ENCODE peak calls at places on chromosomes 7 and 10, in ten cellular contexts. K is cardiac muscle cell, A is ascending aorta, Y is aorta, V is iPS DF 6.9, R is right lobe of liver, T is IMR-90, D is right cardiac atrium, P is heart right ventricle, B is transverse colon. X is an unnamed sample. For H3K9me3, the result is how much of the 10 kb centered on the place peaks cover.

GRCh38 chr10:119292968-119293367 is 85.6 kb downstream of the GRK5 start:
- DNase-seq in K (no peak), A (no peak), Y (no peak), V (no peak), R (no peak), T (no peak), D (no peak), P (no peak), B (no peak), X (no peak)

GRCh38 chr10:98485959-98486358 is 39.2 kb upstream of the HPS1 start:
- DNase-seq in K (peak), A (no peak), Y (no peak), V (no peak), R (no peak), T (peak), D (no peak), P (no peak), B (no peak), X (no peak)

GRCh38 chr10:33248638-33249037 is 85.8 kb downstream of the NRP1 start:
- DNase-seq in K (peak), A (no peak), Y (no peak), V (no peak), R (no peak), T (peak), D (no peak), P (no peak), B (no peak), X (peak)

GRCh38 chr7:135923700-135924261 is 53.4 kb downstream of the MTPN start:
- DNase-seq in K (peak), A (no peak), Y (no peak), V (no peak), R (no peak), T (peak), D (no peak), P (no peak), B (no peak), X (no peak)

GRCh38 chr10:92591550-92592140 is 1.3 kb upstream of the KIF11 start:
- DNase-seq in K (peak), A (peak), Y (peak), V (peak), R (peak), T (peak), D (peak), P (peak), B (peak), X (peak)

GRCh38 chr10:79111427-79111826 is 42.7 kb downstream of the ZMIZ1 start:
- DNase-seq in K (no peak), A (no peak), Y (no peak), V (no peak), R (no peak), T (peak), D (no peak), P (no peak), B (no peak), X (no peak)

GRCh38 chr7:27576360-27576944 is 86.2 kb downstream of the HIBADH start:
- DNase-seq in K (peak), A (no peak), Y (no peak), V (peak), R (no peak), T (peak), D (no peak), P (no peak), B (no peak), X (no peak)

GRCh38 chr10:29389935-29390334 is 101.1 kb downstream of the LYZL1 start:
- DNase-seq in K (no peak), A (no peak), Y (no peak), V (no peak), R (no peak), T (peak), D (no peak), P (no peak), B (no peak), X (no peak)

GRCh38 chr7:157476201-157476600 is 139.4 kb downstream of the DNAJB6 start:
- DNase-seq in K (no peak), A (no peak), Y (peak), V (no peak), R (peak), T (no peak), D (no peak), P (no peak), B (no peak), X (no peak)

GRCh38 chr7:28573751-28574295 is 161.5 kb downstream of the CREB5 start:
- DNase-seq in K (peak), A (no peak), Y (no peak), V (no peak), R (no peak), T (peak), D (no peak), P (no peak), B (no peak), X (no peak)

DNA sequence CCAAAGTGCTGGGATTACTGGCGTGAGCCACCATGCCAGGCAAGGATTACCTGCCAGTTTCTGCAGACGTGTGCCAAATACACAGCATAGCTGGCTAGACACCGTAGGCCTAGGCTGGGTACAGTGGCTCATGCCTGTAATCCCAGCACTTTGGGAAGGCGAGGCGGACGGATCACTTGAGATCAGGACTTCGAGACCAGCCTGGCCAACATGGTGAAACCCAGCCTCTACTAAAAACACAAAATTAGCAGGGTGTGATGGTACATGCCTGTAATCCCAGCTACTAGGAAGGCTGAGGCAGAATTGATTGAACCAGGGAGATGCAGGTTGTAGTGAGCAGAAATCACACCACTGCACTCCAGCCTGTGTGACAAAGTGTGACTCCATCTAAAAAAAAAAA is 868 bp downstream of the RFC2 start:
- DNase-seq in K (no peak), A (no peak), Y (no peak), V (no peak), R (no peak), T (no peak), D (no peak), P (no peak), B (no peak), X (no peak)
- H3K27ac ChIP-seq in K (no peak), A (no peak), Y (no peak), V (no peak), R (peak), T (peak), D (no peak), P (peak), B (peak), X (no peak)

DNA sequence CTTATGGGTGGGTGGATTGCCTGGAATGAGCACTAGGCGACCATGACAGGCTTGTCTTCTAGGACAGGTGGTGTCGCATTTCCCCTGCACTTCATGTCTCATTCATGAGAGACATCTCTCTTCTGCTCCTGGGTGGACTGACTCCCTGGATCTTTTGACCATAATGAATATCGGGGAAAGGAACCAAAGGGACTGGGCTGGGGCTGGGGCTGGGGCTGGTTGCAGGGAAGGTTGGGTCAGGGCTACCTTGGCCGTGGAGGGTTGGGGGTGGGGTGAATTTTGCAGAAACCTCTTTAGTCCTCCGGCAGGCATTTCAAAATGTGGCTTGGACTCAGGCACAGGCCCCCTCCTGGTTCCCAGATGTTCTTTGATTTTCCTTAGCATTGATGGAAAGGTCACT is 319.2 kb downstream of the ZNF716 start:
- DNase-seq in K (no peak), A (no peak), Y (no peak), V (no peak), R (no peak), T (no peak), D (no peak), P (no peak), B (no peak), X (no peak)
- H3K9me3 ChIP-seq in K (under half), A (under half), Y (under half), V (under half), R (under half), T (under half), D (under half), P (under half), B (under half), X (under half)

GRCh38 chr10:132684164-132684891 is 101.6 kb downstream of the NKX6-2 start:
- DNase-seq in K (no peak), A (no peak), Y (peak), V (no peak), R (peak), T (peak), D (peak), P (no peak), B (no peak), X (no peak)

GRCh38 chr10:132687893-132688579 is 97.9 kb downstream of the NKX6-2 start:
- DNase-seq in K (no peak), A (no peak), Y (peak), V (no peak), R (peak), T (no peak), D (peak), P (no peak), B (no peak), X (no peak)

GRCh38 chr10:132687181-132687892 is 98.6 kb downstream of the NKX6-2 start:
- DNase-seq in K (no peak), A (no peak), Y (peak), V (no peak), R (peak), T (no peak), D (peak), P (no peak), B (no peak), X (no peak)

GRCh38 chr10:132685921-132686680 is 99.8 kb downstream of the NKX6-2 start:
- DNase-seq in K (no peak), A (no peak), Y (peak), V (no peak), R (peak), T (no peak), D (peak), P (no peak), B (no peak), X (no peak)

DNA sequence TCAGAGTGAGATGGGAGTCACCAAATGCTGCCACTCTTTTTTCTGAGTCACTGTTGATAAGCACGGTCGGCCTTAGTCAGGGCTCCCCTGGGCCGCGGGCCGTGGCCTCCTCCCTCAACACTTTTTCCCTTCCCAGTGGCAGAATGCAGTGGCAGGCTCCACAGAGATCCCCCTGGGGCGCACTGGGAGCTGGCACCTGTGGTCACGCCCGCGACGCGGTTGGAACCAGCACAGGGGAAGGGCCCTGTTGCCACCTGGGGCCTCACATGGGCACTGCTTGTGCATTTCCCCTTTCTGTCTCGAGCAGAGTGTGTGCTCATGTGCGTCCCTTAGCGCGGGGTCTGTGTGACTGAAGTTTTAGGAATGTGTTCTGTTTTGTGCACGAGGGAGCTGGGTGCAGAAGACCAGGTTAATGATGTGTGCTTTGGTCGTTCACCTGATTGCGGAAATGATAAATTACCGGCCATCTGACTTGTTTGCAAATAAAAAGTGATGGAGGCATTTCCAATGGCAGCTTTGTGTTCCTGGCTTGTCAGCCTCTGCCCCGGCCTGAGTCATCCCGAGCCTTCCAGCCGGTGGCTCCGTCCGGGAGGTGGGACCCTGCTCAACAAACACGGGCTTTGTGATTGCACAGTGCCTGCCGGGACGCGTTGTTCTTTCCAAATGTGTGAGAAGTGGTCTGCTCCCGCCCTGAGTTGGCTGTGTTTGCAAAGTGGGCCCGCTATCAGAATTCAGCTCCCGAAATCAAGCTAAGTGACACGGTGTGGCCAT is 100.6 kb downstream of the NKX6-2 start:
- DNase-seq in K (peak), A (no peak), Y (peak), V (no peak), R (peak), T (peak), D (peak), P (no peak), B (peak), X (peak)
- H3K4me3 ChIP-seq in K (no peak), A (no peak), Y (no peak), V (no peak), R (no peak), T (no peak), D (no peak), P (no peak), B (no peak), X (no peak)

DNA sequence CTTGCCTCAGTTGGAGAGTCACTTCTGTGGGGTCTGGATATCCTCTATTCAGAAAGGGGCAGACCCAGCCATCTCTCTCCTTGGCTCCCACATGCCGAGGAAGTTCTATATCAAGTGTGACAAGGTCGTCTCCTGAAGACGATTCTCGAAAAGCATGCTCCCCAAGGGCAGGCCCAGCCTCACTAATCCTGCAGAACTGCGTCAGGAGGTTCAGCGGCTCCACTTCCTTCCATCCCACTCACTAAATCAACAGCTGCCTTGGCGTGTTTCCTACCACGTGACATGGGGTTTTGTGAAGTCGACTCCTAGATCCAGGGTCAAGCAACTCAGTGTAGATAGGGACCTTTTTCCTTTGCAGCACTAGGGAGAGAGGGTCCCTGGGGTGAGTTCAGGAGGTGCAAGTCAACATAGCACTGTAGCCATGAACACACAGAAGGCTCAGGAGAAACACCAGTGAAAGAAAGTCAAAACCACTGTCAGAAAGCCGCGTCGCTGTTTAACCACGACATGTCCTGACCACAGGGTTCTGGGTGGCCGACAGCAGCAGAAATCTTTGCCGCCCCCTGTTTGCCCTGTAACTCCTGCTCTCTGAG is 156.4 kb downstream of the PRPF18 start:
- DNase-seq in K (peak), A (no peak), Y (no peak), V (no peak), R (no peak), T (peak), D (no peak), P (peak), B (no peak), X (no peak)
- H3K27ac ChIP-seq in K (no peak), A (no peak), Y (no peak), V (no peak), R (no peak), T (no peak), D (no peak), P (no peak), B (no peak), X (no peak)

DNA sequence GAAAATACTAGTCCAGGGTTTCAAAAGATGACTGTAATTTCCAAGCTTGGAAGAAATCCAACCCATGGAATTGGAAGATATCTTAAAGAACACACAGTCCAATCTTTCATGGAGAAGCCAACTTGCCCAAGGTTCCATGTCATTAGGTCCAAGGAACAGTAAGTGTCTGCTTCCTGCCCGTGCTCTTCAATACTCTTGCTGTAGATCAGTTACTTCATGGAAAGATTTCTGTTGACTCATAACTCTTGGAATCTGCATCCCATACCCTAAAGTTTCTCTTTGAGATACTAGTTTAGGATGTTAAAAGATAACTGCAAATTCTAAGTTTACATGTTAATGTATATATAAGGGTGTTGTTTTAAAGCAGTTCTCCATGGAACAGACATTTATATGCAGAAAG is 127.9 kb upstream of the SLC13A1 start:
- DNase-seq in K (no peak), A (no peak), Y (no peak), V (no peak), R (no peak), T (no peak), D (no peak), P (no peak), B (no peak), X (no peak)
- H3K9me3 ChIP-seq in K (under half), A (under half), Y (under half), V (under half), R (under half), T (under half), D (under half), P (under half), B (under half), X (under half)

DNA sequence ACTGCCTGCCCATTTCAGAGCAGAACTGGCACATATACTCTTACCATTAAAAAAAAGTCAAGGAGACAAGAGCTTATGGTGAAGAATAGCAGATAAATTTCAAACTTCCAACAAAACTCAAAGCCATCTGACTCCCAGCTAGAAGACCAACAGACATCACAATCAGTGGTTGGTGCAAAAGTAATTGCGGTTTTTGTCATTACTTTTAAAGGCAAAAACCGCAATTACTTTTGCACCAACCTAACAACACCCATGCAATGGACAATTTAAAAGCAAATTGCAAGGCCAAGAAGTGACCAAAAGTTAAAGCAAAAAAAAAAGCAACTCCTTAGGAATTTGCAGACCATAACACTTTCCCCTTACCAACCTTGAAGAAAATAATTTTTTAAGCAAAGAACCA is 18.8 kb downstream of the GLI3 start:
- DNase-seq in K (no peak), A (no peak), Y (no peak), V (no peak), R (no peak), T (no peak), D (no peak), P (no peak), B (no peak), X (no peak)
- H3K4me3 ChIP-seq in K (no peak), A (no peak), Y (no peak), V (no peak), R (no peak), T (no peak), D (no peak), P (no peak), B (no peak), X (no peak)

GRCh38 chr7:37195388-37195787 is 253.3 kb downstream of the ELMO1 start:
- DNase-seq in K (no peak), A (no peak), Y (no peak), V (no peak), R (no peak), T (no peak), D (no peak), P (no peak), B (no peak), X (no peak)

GRCh38 chr7:37193775-37194135 is 254.9 kb downstream of the ELMO1 start:
- DNase-seq in K (no peak), A (no peak), Y (no peak), V (no peak), R (no peak), T (no peak), D (no peak), P (no peak), B (no peak), X (no peak)

GRCh38 chr7:37191797-37192196 is 256.9 kb downstream of the ELMO1 start:
- DNase-seq in K (no peak), A (no peak), Y (no peak), V (no peak), R (peak), T (no peak), D (no peak), P (no peak), B (no peak), X (no peak)

GRCh38 chr7:37194943-37195342 is 253.7 kb downstream of the ELMO1 start:
- DNase-seq in K (no peak), A (no peak), Y (no peak), V (no peak), R (no peak), T (no peak), D (no peak), P (no peak), B (no peak), X (no peak)

DNA sequence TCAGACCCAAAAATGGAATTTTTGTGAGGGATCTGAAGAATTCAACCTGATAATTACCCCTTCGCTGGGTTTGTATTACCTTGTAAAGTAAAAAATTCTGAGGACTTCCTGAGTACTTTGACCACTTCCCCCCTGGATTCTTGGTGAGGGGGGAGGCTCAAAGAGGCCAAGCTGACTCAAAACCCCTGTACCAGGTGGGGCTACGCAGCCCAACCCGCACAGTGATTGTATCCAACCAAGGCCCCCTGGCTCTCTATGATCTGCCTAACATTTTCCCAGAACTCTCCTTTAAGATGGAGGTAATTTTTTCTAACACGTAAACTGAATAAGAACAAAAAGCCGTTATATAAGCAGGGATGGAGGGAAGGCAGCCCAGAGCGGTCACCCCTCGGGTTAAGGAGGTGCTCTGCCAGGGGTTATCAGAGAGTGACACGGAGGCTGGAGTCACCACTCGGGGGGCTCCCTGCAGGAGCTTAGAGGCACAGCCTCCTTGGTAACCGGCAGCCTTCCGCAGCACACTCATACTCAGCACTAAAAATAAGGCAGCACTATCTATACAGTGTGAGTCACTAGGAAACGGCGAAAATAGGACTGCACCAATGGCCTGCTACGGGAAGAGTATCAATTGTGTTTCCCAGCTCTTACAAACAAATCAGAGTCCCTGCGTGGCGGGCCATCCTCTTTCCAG is 255.4 kb downstream of the ELMO1 start:
- DNase-seq in K (peak), A (no peak), Y (no peak), V (no peak), R (no peak), T (no peak), D (peak), P (peak), B (no peak), X (no peak)
- H3K27ac ChIP-seq in K (peak), A (peak), Y (peak), V (no peak), R (peak), T (no peak), D (peak), P (peak), B (no peak), X (no peak)

GRCh38 chr7:684416-684815 is 42.1 kb upstream of the DNAAF5 start:
- DNase-seq in K (no peak), A (no peak), Y (peak), V (no peak), R (no peak), T (no peak), D (no peak), P (no peak), B (no peak), X (no peak)
- H3K9me3 ChIP-seq in K (under half), A (under half), Y (under half), V (under half), R (under half), T (under half), D (under half), P (under half), B (under half), X (under half)

X was measured in CD4-positive, CD25-positive, alpha-beta regulatory T cell.